ENCODE peak calls at places on chromosomes 7 and 10, in six cellular contexts. Z, L, J, H, V and O are unnamed samples.

GRCh38 chr7:18753972-18754610 is 258.5 kb downstream of the HDAC9 start:
- DNase-seq in Z (peak), L (no peak), J (peak), H (no peak), V (no peak), O (no peak)

GRCh38 chr10:34985823-34986222 is 104.3 kb downstream of the CUL2 start:
- DNase-seq in Z (peak), L (no peak), J (no peak), H (no peak), V (no peak), O (no peak)

GRCh38 chr10:132460691-132461090 is 63.7 kb downstream of the PWWP2B start:
- DNase-seq in Z (no peak), L (peak), J (no peak), H (no peak), V (no peak), O (no peak)

GRCh38 chr10:84196083-84196482 is 1.7 kb downstream of the CDHR1 start:
- DNase-seq in Z (no peak), L (no peak), J (no peak), H (no peak), V (no peak), O (no peak)

GRCh38 chr10:43407148-43407575 is 1.8 kb downstream of the HNRNPF start:
- DNase-seq in Z (peak), L (peak), J (peak), H (no peak), V (peak), O (peak)

GRCh38 chr10:86944471-86944870 is 12.9 kb downstream of the MMRN2 start:
- DNase-seq in Z (no peak), L (no peak), J (no peak), H (no peak), V (no peak), O (peak)

GRCh38 chr10:70292016-70292415 is 8.2 kb upstream of the NPFFR1 start:
- DNase-seq in Z (no peak), L (no peak), J (peak), H (no peak), V (no peak), O (no peak)

GRCh38 chr10:130956251-130956650 is 355.3 kb downstream of the TCERG1L start:
- DNase-seq in Z (no peak), L (no peak), J (no peak), H (no peak), V (no peak), O (peak)

GRCh38 chr7:66099232-66099550 is 15.5 kb upstream of the CRCP start:
- DNase-seq in Z (peak), L (no peak), J (no peak), H (no peak), V (no peak), O (no peak)

GRCh38 chr10:127418536-127419168 is 130.5 kb upstream of the NPS start:
- DNase-seq in Z (no peak), L (no peak), J (no peak), H (no peak), V (no peak), O (no peak)

GRCh38 chr10:69492746-69493462 is 41.6 kb downstream of the TSPAN15 start:
- DNase-seq in Z (no peak), L (no peak), J (no peak), H (no peak), V (no peak), O (no peak)

GRCh38 chr7:1168422-1168821 is 8.4 kb upstream of the ZFAND2A start:
- DNase-seq in Z (no peak), L (no peak), J (no peak), H (no peak), V (no peak), O (no peak)

GRCh38 chr10:117663750-117664149 is 121.2 kb downstream of the EMX2 start:
- DNase-seq in Z (peak), L (peak), J (peak), H (peak), V (no peak), O (no peak)

GRCh38 chr10:117441812-117442443 is 66.7 kb upstream of the PDZD8 start:
- DNase-seq in Z (peak), L (no peak), J (peak), H (no peak), V (no peak), O (no peak)

GRCh38 chr10:93568105-93568390 is 1.6 kb downstream of the FFAR4 start:
- DNase-seq in Z (no peak), L (no peak), J (no peak), H (no peak), V (no peak), O (no peak)

GRCh38 chr10:131547129-131547799 is 235.7 kb upstream of the TCERG1L start:
- DNase-seq in Z (no peak), L (no peak), J (no peak), H (no peak), V (no peak), O (peak)

GRCh38 chr10:15348579-15348978 is 22.5 kb downstream of the FAM171A1 start:
- DNase-seq in Z (peak), L (no peak), J (no peak), H (no peak), V (peak), O (peak)

GRCh38 chr10:113084031-113084430 is 134.0 kb downstream of the TCF7L2 start:
- DNase-seq in Z (no peak), L (no peak), J (no peak), H (no peak), V (no peak), O (no peak)

GRCh38 chr7:142773937-142774744 is 3.4 kb downstream of the PRSS2 start:
- DNase-seq in Z (no peak), L (no peak), J (no peak), H (no peak), V (no peak), O (no peak)

GRCh38 chr10:126598009-126598408 is 72.5 kb downstream of the C10orf90 start:
- DNase-seq in Z (peak), L (peak), J (no peak), H (peak), V (no peak), O (no peak)

GRCh38 chr10:127687548-127687947 is 49.4 kb upstream of the FOXI2 start:
- DNase-seq in Z (no peak), L (no peak), J (no peak), H (no peak), V (no peak), O (no peak)

GRCh38 chr10:34498821-34499220 is 316.3 kb downstream of the PARD3 start:
- DNase-seq in Z (peak), L (no peak), J (no peak), H (no peak), V (no peak), O (no peak)

GRCh38 chr10:62422068-62422590 is 48.0 kb downstream of the ZNF365 start:
- DNase-seq in Z (peak), L (no peak), J (peak), H (no peak), V (no peak), O (no peak)

GRCh38 chr10:17454181-17454800 is at the start of gene ST8SIA6:
- DNase-seq in Z (peak), L (peak), J (peak), H (no peak), V (peak), O (peak)

GRCh38 chr10:17456032-17456548 is 1.7 kb upstream of the ST8SIA6 start:
- DNase-seq in Z (no peak), L (no peak), J (no peak), H (no peak), V (no peak), O (no peak)

GRCh38 chr10:17453377-17454091 is 861 bp downstream of the ST8SIA6 start:
- DNase-seq in Z (peak), L (peak), J (peak), H (no peak), V (peak), O (no peak)

GRCh38 chr10:17453035-17453376 is 1.4 kb downstream of the ST8SIA6 start:
- DNase-seq in Z (no peak), L (no peak), J (no peak), H (no peak), V (no peak), O (no peak)

GRCh38 chr10:17454801-17455520 is 566 bp upstream of the ST8SIA6 start:
- DNase-seq in Z (no peak), L (no peak), J (no peak), H (peak), V (no peak), O (no peak)
- TF ChIP-seq CTCF in Z (no peak), L (no peak), J (no peak), H (no peak), V (no peak), O (no peak)

GRCh38 chr10:79052311-79053080 is 16.3 kb upstream of the ZMIZ1 start:
- DNase-seq in Z (peak), L (no peak), J (peak), H (no peak), V (no peak), O (no peak)
- TF ChIP-seq CTCF in Z (peak), L (no peak), J (peak), H (no peak), V (no peak), O (peak)

GRCh38 chr7:31487071-31487470 is 26.8 kb upstream of the ITPRID1 start:
- DNase-seq in Z (no peak), L (no peak), J (no peak), H (no peak), V (no peak), O (no peak)

GRCh38 chr7:31492086-31492485 is 21.8 kb upstream of the ITPRID1 start:
- DNase-seq in Z (no peak), L (no peak), J (no peak), H (no peak), V (no peak), O (no peak)

GRCh38 chr7:31493714-31494181 is 20.1 kb upstream of the ITPRID1 start:
- DNase-seq in Z (peak), L (no peak), J (peak), H (no peak), V (no peak), O (no peak)

GRCh38 chr7:31487476-31487875 is 26.4 kb upstream of the ITPRID1 start:
- DNase-seq in Z (no peak), L (no peak), J (no peak), H (no peak), V (no peak), O (no peak)

DNA sequence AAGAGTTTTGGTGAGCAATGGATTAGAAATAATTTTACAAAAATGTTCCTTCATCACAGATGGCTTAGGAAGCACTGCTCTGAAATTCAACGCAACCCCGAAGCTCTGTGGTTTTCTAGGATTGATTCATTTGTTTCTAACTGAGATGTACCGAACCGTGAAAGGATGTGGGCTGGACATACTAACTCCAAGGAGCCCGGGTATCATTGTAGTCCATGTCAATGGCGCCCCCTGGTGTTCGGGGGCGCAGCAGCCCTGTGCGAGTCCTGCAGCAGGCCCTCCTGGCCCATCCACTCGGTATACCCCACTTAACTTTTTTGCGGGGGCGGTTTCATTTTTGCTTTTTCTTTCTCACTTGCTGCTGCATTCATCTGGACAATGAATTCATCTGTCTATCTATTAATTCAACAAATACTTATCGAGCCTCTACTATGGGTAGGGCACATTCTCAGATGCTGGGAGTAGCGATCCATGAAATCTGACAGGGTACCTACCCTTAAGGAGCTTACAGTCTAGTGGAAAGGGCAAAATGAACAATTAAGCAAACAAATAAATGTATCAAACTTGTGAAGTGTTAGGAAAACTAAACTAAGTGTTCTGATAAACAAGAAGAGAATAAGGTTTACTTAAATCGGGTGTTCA is 25.2 kb upstream of the ITPRID1 start:
- DNase-seq in Z (peak), L (peak), J (peak), H (peak), V (no peak), O (no peak)
- TF ChIP-seq CTCF in Z (peak), L (peak), J (peak), H (peak), V (peak), O (peak)

GRCh38 chr7:36630112-36630650 is 94.1 kb downstream of the AOAH start:
- DNase-seq in Z (no peak), L (no peak), J (no peak), H (no peak), V (no peak), O (no peak)

GRCh38 chr7:36623247-36623646 is 101.0 kb downstream of the AOAH start:
- DNase-seq in Z (no peak), L (no peak), J (no peak), H (no peak), V (no peak), O (no peak)

GRCh38 chr7:36625247-36625646 is 99.0 kb downstream of the AOAH start:
- DNase-seq in Z (no peak), L (no peak), J (no peak), H (no peak), V (no peak), O (no peak)

GRCh38 chr7:36633377-36633776 is 90.9 kb downstream of the AOAH start:
- DNase-seq in Z (no peak), L (no peak), J (no peak), H (no peak), V (no peak), O (peak)

GRCh38 chr7:36627836-36628235 is 96.5 kb downstream of the AOAH start:
- DNase-seq in Z (no peak), L (no peak), J (no peak), H (no peak), V (no peak), O (no peak)
- TF ChIP-seq CTCF in Z (no peak), L (no peak), J (no peak), H (no peak), V (no peak), O (no peak)

GRCh38 chr7:98168181-98168903 is 42.9 kb upstream of the BHLHA15 start:
- DNase-seq in Z (peak), L (peak), J (peak), H (peak), V (no peak), O (no peak)

GRCh38 chr7:98167653-98168052 is 43.6 kb upstream of the BHLHA15 start:
- DNase-seq in Z (no peak), L (no peak), J (no peak), H (no peak), V (no peak), O (no peak)

GRCh38 chr7:98171449-98171848 is 39.8 kb upstream of the BHLHA15 start:
- DNase-seq in Z (no peak), L (no peak), J (no peak), H (no peak), V (no peak), O (no peak)

GRCh38 chr7:98170944-98171343 is 40.3 kb upstream of the BHLHA15 start:
- DNase-seq in Z (no peak), L (no peak), J (no peak), H (no peak), V (no peak), O (no peak)

GRCh38 chr7:98168904-98169621 is 42.2 kb upstream of the BHLHA15 start:
- DNase-seq in Z (no peak), L (no peak), J (no peak), H (no peak), V (no peak), O (no peak)
- TF ChIP-seq CTCF in Z (no peak), L (no peak), J (no peak), H (no peak), V (no peak), O (no peak)

GRCh38 chr7:10128748-10129147 is 844.9 kb upstream of the PHF14 start:
- DNase-seq in Z (no peak), L (no peak), J (no peak), H (no peak), V (no peak), O (no peak)
- TF ChIP-seq CTCF in Z (no peak), L (no peak), J (peak), H (peak), V (no peak), O (peak)